ENCODE peak calls at places on chromosomes 16 and 17, in five cellular contexts. V is H1, P is neuronal stem cell, D is trophoblast cell, T is mesenchymal stem cell. Z is an unnamed sample.

GRCh38 chr17:5031365-5032082 is 3.7 kb downstream of the SLC52A1 start:
- DNase-seq in V (peak; percentile 94), P (peak; percentile 85), D (peak; percentile 73), T (peak; percentile 84), Z (peak; percentile 86)

GRCh38 chr17:37802061-37802460 is 57.2 kb upstream of the HNF1B start:
- DNase-seq in V (no peak), P (no peak), D (no peak), T (no peak), Z (no peak)

GRCh38 chr17:78127888-78128615 is 503 bp downstream of the TMC6 start:
- DNase-seq in V (no peak), P (no peak), D (no peak), T (peak; percentile 43), Z (no peak)

GRCh38 chr16:27301236-27301861 is 12.4 kb upstream of the IL4R start:
- DNase-seq in V (no peak), P (no peak), D (no peak), T (no peak), Z (no peak)

GRCh38 chr17:60601443-60602384 is 1.7 kb downstream of the PPM1D start:
- DNase-seq in V (peak; percentile 63), P (peak; percentile 36), D (no peak), T (peak; percentile 85), Z (peak; percentile 62)

GRCh38 chr17:18143044-18143936 is 34.7 kb downstream of the MYO15A start:
- DNase-seq in V (peak; percentile 73), P (peak; percentile 21), D (no peak), T (peak; percentile 22), Z (peak; percentile 87)

GRCh38 chr17:55540414-55541091 is 29.3 kb upstream of the SMIM36 start:
- DNase-seq in V (no peak), P (no peak), D (no peak), T (peak; percentile 7), Z (no peak)

GRCh38 chr17:42660692-42661345 is 1.7 kb downstream of the TUBG2 start:
- DNase-seq in V (no peak), P (no peak), D (no peak), T (peak; percentile 86), Z (no peak)

GRCh38 chr16:31461921-31462804 is 2.9 kb downstream of the ARMC5 start:
- DNase-seq in V (no peak), P (no peak), D (no peak), T (no peak), Z (no peak)

GRCh38 chr16:75250089-75250808 is 1.2 kb downstream of the BCAR1 start:
- DNase-seq in V (no peak), P (no peak), D (no peak), T (peak; percentile 50), Z (no peak)

GRCh38 chr16:14194706-14195105 is 123.6 kb downstream of the MRTFB start:
- DNase-seq in V (no peak), P (no peak), D (no peak), T (no peak), Z (no peak)

GRCh38 chr17:80781188-80781577 is 210.5 kb upstream of the CHMP6 start:
- DNase-seq in V (no peak), P (no peak), D (no peak), T (no peak), Z (no peak)

GRCh38 chr16:71895679-71896385 is 501 bp downstream of the IST1 start:
- DNase-seq in V (no peak), P (peak; percentile 6), D (peak; percentile 34), T (peak; percentile 43), Z (no peak)

GRCh38 chr17:52709724-52710123 is 551.2 kb upstream of the CA10 start:
- DNase-seq in V (no peak), P (no peak), D (no peak), T (no peak), Z (no peak)

GRCh38 chr17:51016099-51016498 is 104.6 kb downstream of the SPAG9 start:
- DNase-seq in V (no peak), P (no peak), D (peak; percentile 30), T (no peak), Z (no peak)

GRCh38 chr17:60161598-60162330 is 12.0 kb downstream of the CA4 start:
- DNase-seq in V (peak; percentile 83), P (no peak), D (no peak), T (no peak), Z (peak; percentile 65)

GRCh38 chr16:7398536-7398935 is 65.9 kb downstream of the RBFOX1 start:
- DNase-seq in V (no peak), P (no peak), D (no peak), T (no peak), Z (no peak)

GRCh38 chr16:74734361-74735161 is 33.9 kb upstream of the MLKL start:
- DNase-seq in V (peak; percentile 74), P (peak; percentile 40), D (no peak), T (no peak), Z (peak; percentile 76)

GRCh38 chr17:10196384-10196783 is 2.0 kb downstream of the GAS7 start:
- DNase-seq in V (no peak), P (no peak), D (no peak), T (no peak), Z (no peak)

GRCh38 chr17:7839199-7839889 is 5.3 kb downstream of the KDM6B start:
- DNase-seq in V (no peak), P (no peak), D (peak; percentile 47), T (peak; percentile 36), Z (no peak)

GRCh38 chr17:19010729-19011505 is 6.4 kb upstream of the FAM83G start:
- DNase-seq in V (no peak), P (no peak), D (no peak), T (peak; percentile 47), Z (no peak)

GRCh38 chr16:59148312-59148711 is 414.2 kb upstream of the GOT2 start:
- DNase-seq in V (no peak), P (no peak), D (no peak), T (no peak), Z (no peak)

GRCh38 chr17:76385892-76386786 is 1.7 kb downstream of the SPHK1 start:
- DNase-seq in V (peak; percentile 96), P (peak; percentile 68), D (peak; percentile 71), T (peak; percentile 79), Z (peak; percentile 90)

GRCh38 chr16:59341368-59341767 is 607.3 kb upstream of the GOT2 start:
- DNase-seq in V (no peak), P (no peak), D (no peak), T (no peak), Z (no peak)

GRCh38 chr17:13786000-13786598 is 184.4 kb upstream of the HS3ST3A1 start:
- DNase-seq in V (no peak), P (no peak), D (no peak), T (peak; percentile 21), Z (no peak)

GRCh38 chr17:80882926-80883685 is 108.5 kb upstream of the CHMP6 start:
- DNase-seq in V (no peak), P (no peak), D (no peak), T (no peak), Z (no peak)

GRCh38 chr17:38982858-38983746 is 15.9 kb upstream of the FBXO47 start:
- DNase-seq in V (peak; percentile 55), P (peak; percentile 54), D (peak; percentile 40), T (peak; percentile 76), Z (peak; percentile 62)

GRCh38 chr17:17836818-17837379 is at the start of gene SREBF1:
- DNase-seq in V (peak; percentile 84), P (peak; percentile 80), D (peak; percentile 11), T (peak; percentile 79), Z (peak; percentile 87)

GRCh38 chr17:83196973-83197880 is 117.8 kb downstream of the METRNL start:
- DNase-seq in V (no peak), P (no peak), D (no peak), T (no peak), Z (no peak)

DNA sequence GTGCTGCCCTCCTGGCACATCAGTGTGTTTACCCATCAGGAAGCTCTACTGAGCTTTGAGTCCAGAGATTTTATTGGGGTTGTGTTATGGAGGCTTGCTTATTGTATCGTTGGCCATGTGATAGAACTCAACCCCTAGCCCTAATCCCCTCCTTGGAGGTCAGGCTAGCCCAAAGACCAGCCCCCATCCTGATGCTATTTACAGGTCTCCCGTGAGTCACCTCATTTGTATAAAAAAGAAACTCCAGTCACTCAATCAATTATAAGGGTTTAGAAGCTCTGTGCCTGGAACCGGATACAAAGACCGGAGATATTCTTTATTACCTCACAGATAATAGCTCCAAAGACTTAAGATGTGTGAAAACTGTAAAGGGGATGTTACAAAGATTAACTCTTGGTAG is 405.9 kb downstream of the CNTNAP4 start:
- DNase-seq in V (no peak), P (no peak), D (no peak), T (no peak), Z (peak; percentile 47)
- H3K27ac ChIP-seq in V (no peak overlapping the region), P (no peak overlapping the region), D (no peak overlapping the region), T (no peak overlapping the region), Z (no peak overlapping the region)

GRCh38 chr16:88442811-88443576 is 10.1 kb upstream of the ZFPM1 start:
- DNase-seq in V (peak; percentile 93), P (peak; percentile 75), D (peak; percentile 45), T (peak; percentile 68), Z (peak; percentile 85)
- H2BK12ac ChIP-seq in V (peak overlapping the region; percentile 78), P (peak overlapping the region; percentile 84), D (no peak overlapping the region), T (no peak overlapping the region), Z (no peak overlapping the region)

GRCh38 chr16:53517851-53518250 is 14.8 kb upstream of the AKTIP start:
- DNase-seq in V (no peak), P (no peak), D (no peak), T (no peak), Z (no peak)

GRCh38 chr16:53515811-53516210 is 12.8 kb upstream of the AKTIP start:
- DNase-seq in V (no peak), P (no peak), D (no peak), T (no peak), Z (no peak)

GRCh38 chr16:53523126-53523804 is 20.3 kb upstream of the AKTIP start:
- DNase-seq in V (no peak), P (no peak), D (no peak), T (no peak), Z (no peak)

GRCh38 chr16:53518550-53519416 is 15.8 kb upstream of the AKTIP start:
- DNase-seq in V (no peak), P (no peak), D (no peak), T (no peak), Z (no peak)

GRCh38 chr16:53519417-53520091 is 16.5 kb upstream of the AKTIP start:
- DNase-seq in V (no peak), P (no peak), D (peak; percentile 88), T (no peak), Z (no peak)
- H3K27ac ChIP-seq in V (no peak overlapping the region), P (no peak overlapping the region), D (no peak overlapping the region), T (no peak overlapping the region), Z (no peak overlapping the region)

GRCh38 chr17:61684818-61685217 is 93.8 kb upstream of the NACA2 start:
- DNase-seq in V (no peak), P (no peak), D (no peak), T (no peak), Z (no peak)

GRCh38 chr17:61684172-61684571 is 93.2 kb upstream of the NACA2 start:
- DNase-seq in V (no peak), P (no peak), D (no peak), T (no peak), Z (no peak)

GRCh38 chr17:61678339-61678738 is 87.3 kb upstream of the NACA2 start:
- DNase-seq in V (no peak), P (no peak), D (no peak), T (no peak), Z (no peak)

GRCh38 chr17:61683466-61683865 is 92.4 kb upstream of the NACA2 start:
- DNase-seq in V (no peak), P (no peak), D (no peak), T (no peak), Z (no peak)

DNA sequence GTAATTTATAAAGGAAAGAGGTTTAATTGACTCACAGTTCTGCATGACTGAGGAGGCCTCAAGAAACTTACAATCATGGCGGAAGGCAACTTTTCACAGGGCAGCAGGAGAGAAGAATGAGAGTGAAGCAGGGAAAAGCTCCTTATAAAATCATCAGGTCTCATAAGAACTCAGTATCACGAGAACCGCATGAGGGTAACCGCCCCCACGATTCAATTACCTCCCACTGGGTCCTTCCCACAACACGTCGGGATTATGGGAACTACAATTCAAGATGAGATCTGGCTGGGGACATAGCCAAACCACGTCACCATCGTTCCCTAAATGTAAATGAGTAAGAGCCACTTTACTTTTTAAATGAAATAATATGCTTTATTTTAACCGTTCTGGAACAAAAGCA is 89.9 kb upstream of the NACA2 start:
- DNase-seq in V (no peak), P (no peak), D (no peak), T (no peak), Z (no peak)
- H2BK12ac ChIP-seq in V (no peak overlapping the region), P (no peak overlapping the region), D (no peak overlapping the region), T (no peak overlapping the region), Z (no peak overlapping the region)

Z was measured in H9.